ENCODE peak calls at places on chromosomes 11 and 22, in six cellular contexts. C is neural crest cell, L is AG09319, Z is cardiac fibroblast, G is pancreas, R is psoas muscle. E is an unnamed sample.

GRCh38 chr11:77672276-77672675 is 34.7 kb upstream of the CLNS1A start:
- DNase-seq in C (no peak), L (peak; percentile 83), Z (peak; percentile 96), G (no peak), R (no peak), E (peak; percentile 50)

GRCh38 chr11:47964546-47964945 is 15.8 kb upstream of the PTPRJ start:
- DNase-seq in C (no peak), L (no peak), Z (no peak), G (no peak), R (no peak), E (no peak)

GRCh38 chr22:46931414-46931813 is 169.0 kb downstream of the TBC1D22A start:
- DNase-seq in C (no peak), L (no peak), Z (peak; percentile 23), G (no peak), R (no peak), E (peak; percentile 35)

GRCh38 chr22:29520851-29521250 is 32.7 kb downstream of the THOC5 start:
- DNase-seq in C (no peak), L (no peak), Z (peak; percentile 78), G (no peak), R (no peak), E (peak; percentile 62)

GRCh38 chr22:37063436-37064420 is 12.2 kb downstream of the KCTD17 start:
- DNase-seq in C (no peak), L (no peak), Z (no peak), G (no peak), R (no peak), E (no peak)

GRCh38 chr11:68583047-68583446 is 101.3 kb upstream of the GAL start:
- DNase-seq in C (no peak), L (no peak), Z (peak; percentile 33), G (no peak), R (no peak), E (peak; percentile 43)

GRCh38 chr11:9755561-9755960 is 91.7 kb downstream of the SWAP70 start:
- DNase-seq in C (no peak), L (no peak), Z (peak; percentile 67), G (no peak), R (no peak), E (no peak)

GRCh38 chr11:12007769-12008737 is at the start of gene DKK3:
- DNase-seq in C (peak; percentile 17), L (no peak), Z (peak; percentile 40), G (no peak), R (no peak), E (peak; percentile 81)

GRCh38 chr11:74033046-74033445 is 24.2 kb upstream of the UCP3 start:
- DNase-seq in C (no peak), L (no peak), Z (no peak), G (no peak), R (no peak), E (no peak)

GRCh38 chr11:35549787-35550186 is 24.4 kb upstream of the PAMR1 start:
- DNase-seq in C (no peak), L (peak; percentile 76), Z (peak; percentile 87), G (no peak), R (no peak), E (peak; percentile 93)

GRCh38 chr11:45413156-45413833 is 127.2 kb upstream of the SYT13 start:
- DNase-seq in C (no peak), L (no peak), Z (no peak), G (no peak), R (no peak), E (no peak)

GRCh38 chr22:19568337-19569311 is 44.4 kb upstream of the CLDN5 start:
- DNase-seq in C (no peak), L (peak; percentile 49), Z (peak; percentile 84), G (no peak), R (no peak), E (peak; percentile 88)

GRCh38 chr22:26321469-26321913 is 107.6 kb upstream of the ASPHD2 start:
- DNase-seq in C (no peak), L (peak; percentile 38), Z (peak; percentile 5), G (no peak), R (peak; percentile 49), E (peak; percentile 9)

GRCh38 chr11:112229746-112230433 is 3.7 kb downstream of the PTS start:
- DNase-seq in C (no peak), L (peak; percentile 74), Z (peak; percentile 83), G (no peak), R (no peak), E (no peak)

GRCh38 chr11:121592708-121593107 is 139.9 kb upstream of the SORL1-AS1 start:
- DNase-seq in C (no peak), L (no peak), Z (no peak), G (no peak), R (no peak), E (no peak)

GRCh38 chr11:45379162-45379863 is 93.2 kb upstream of the SYT13 start:
- DNase-seq in C (no peak), L (no peak), Z (no peak), G (no peak), R (no peak), E (no peak)

GRCh38 chr11:93536346-93536871 is 6.8 kb downstream of the SMCO4 start:
- DNase-seq in C (no peak), L (no peak), Z (no peak), G (no peak), R (no peak), E (no peak)
- TF ChIP-seq CTCF in C (no peak), L (no peak), Z (no peak), G (no peak), R (no peak), E (no peak)

GRCh38 chr11:115965754-115966504 is 461.7 kb upstream of the CADM1 start:
- DNase-seq in C (no peak), L (no peak), Z (no peak), G (peak; percentile 19), R (no peak), E (no peak)
- TF ChIP-seq CTCF in C (no peak), L (no peak), Z (no peak), G (no peak), R (no peak), E (no peak)

DNA sequence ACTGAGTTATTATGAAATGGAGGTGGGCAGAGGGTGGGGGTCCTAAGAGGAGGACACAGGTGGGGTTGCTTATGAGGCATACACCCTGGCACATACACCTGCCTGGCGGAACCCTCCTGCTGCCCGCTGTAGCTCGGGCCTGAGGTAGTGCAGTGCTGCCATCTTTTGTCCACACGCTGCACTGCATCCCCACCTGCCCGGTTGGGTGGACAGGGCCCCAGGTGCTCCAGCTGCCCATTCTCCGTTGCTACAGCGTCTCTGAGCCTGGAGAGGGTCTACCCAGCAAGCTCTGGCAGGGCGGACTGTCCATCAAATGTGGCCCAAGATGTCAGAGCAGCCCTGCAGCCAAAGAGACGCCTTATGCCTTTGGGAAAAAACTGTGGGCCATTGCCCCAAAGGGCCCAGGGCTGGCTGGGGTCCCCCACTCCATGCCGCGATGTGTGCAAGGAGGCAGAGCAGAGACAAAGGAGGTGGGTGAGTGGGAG is 131.2 kb downstream of the BUD13 start:
- DNase-seq in C (peak; percentile 41), L (no peak), Z (peak; percentile 34), G (peak; percentile 33), R (peak; percentile 22), E (peak; percentile 25)
- TF ChIP-seq CTCF in C (peak; percentile 82), L (peak; percentile 41), Z (peak; percentile 71), G (peak; percentile 24), R (peak; percentile 66), E (peak; percentile 92)

GRCh38 chr11:119721129-119722120 is 7.6 kb downstream of the NECTIN1 start:
- DNase-seq in C (peak; percentile 44), L (no peak), Z (peak; percentile 24), G (no peak), R (no peak), E (peak; percentile 58)
- TF ChIP-seq CTCF in C (peak; percentile 51), L (peak; percentile 47), Z (peak; percentile 40), G (no peak), R (peak; percentile 31), E (peak; percentile 65)

DNA sequence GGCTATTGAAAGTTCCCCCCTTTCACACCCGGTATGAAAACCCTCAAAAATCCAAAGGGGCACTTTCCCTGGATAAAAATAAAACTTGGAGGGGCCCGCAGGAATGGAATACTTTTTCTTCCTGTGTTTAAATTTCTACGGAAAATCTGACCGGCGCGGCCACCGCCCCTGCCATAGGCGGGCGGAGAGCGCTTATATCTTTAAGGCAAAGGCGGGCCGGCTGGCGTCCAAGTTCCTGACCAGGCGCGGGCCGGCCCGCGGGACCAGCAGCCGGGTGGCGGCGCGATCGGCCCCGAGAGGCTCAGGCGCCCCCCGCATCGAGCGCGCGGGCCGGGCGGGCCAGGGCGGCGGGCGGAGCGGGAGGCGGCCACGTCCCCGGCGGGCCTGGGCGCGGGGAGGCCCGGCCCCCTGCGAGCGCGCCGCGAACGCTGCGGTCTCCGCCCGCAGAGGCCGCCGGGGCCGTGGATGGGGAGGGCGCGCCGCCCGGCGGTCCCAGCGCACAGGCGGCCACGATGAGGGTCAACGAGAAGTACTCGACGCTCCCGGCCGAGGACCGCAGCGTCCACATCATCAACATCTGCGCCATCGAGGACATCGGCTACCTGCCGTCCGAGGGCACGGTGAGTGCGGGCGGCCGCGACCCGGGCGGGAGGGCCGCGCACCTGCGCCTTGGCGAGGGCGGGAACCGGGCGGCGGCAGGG is at the start of gene ANO1:
- DNase-seq in C (no peak), L (no peak), Z (no peak), G (no peak), R (no peak), E (no peak)
- TF ChIP-seq CTCF in C (no peak), L (no peak), Z (no peak), G (no peak), R (no peak), E (no peak)

GRCh38 chr11:32288276-32288675 is 147.1 kb downstream of the WT1 start:
- DNase-seq in C (no peak), L (no peak), Z (no peak), G (no peak), R (no peak), E (no peak)
- TF ChIP-seq CTCF in C (no peak), L (no peak), Z (no peak), G (no peak), R (no peak), E (no peak)

DNA sequence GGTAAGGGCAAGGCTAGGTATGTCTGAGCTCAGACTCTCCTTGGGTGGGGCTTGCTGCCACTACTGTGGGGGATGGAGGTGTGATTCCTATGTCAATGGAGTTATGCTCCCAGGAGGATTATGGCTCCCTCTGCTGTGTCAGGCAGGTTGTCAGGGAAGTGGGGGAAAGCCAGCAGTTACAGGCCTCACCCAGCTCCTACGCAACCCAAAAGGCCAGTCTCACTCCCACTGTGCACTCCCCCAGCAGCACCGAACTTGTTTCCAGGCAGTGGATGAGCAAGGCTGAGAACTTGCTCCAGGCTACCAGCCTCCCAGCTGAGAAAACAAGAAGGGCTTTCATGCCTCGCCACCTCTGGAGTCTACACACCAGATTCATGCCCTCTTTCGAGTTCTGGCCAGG is 18.2 kb downstream of the C11orf91 start:
- DNase-seq in C (no peak), L (no peak), Z (no peak), G (no peak), R (no peak), E (peak; percentile 63)
- TF ChIP-seq CTCF in C (no peak), L (peak; percentile 9), Z (no peak), G (no peak), R (no peak), E (peak; percentile 57)

DNA sequence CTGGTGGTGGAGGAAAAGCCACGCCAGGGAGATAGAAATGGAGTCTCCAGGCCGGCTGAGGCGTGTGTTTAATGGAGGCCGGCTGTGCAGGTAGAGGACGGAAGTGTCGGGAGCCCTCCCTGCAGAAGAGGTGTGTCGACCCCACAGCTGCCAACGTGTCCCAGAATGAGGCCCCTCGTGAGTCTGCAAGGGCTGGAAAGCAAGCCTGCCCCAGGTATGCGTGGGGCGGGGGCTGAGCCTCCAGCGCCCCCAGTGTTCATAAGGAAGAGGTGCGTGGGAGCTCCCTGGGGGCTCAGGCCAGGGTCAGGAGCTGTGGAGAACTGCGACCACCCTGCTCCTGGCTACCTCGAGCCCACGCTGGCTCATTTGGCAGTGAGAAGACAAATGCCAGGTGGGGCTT is 38.0 kb upstream of the JAM3 start:
- DNase-seq in C (no peak), L (no peak), Z (no peak), G (no peak), R (no peak), E (no peak)
- TF ChIP-seq CTCF in C (no peak), L (no peak), Z (no peak), G (no peak), R (no peak), E (no peak)

GRCh38 chr11:37449146-37449545 is 851.1 kb upstream of the RAG2 start:
- DNase-seq in C (no peak), L (peak; percentile 19), Z (peak; percentile 84), G (no peak), R (no peak), E (peak; percentile 62)
- TF ChIP-seq CTCF in C (peak; percentile 76), L (peak; percentile 40), Z (peak; percentile 46), G (no peak), R (no peak), E (peak; percentile 46)

E was measured in bronchial epithelial cell.